ENCODE peak calls at places on chromosome 9, in four cellular contexts. G is H1, U is HCT116, M is endothelial cell of umbilical vein. A is an unnamed sample.

GRCh38 chr9:73595036-73595545 is 443.4 kb downstream of the ANXA1 start:
- DNase-seq in U (no peak), G (no peak), M (no peak), A (no peak)

GRCh38 chr9:135811796-135812195 is 95.5 kb downstream of the CAMSAP1 start:
- DNase-seq in M (no peak), G (no peak), U (no peak), A (no peak)

GRCh38 chr9:119968837-119969707 is 599.8 kb upstream of the BRINP1 start:
- DNase-seq in U (peak; percentile 16), G (peak; percentile 85), M (peak; percentile 40), A (peak; percentile 37)

GRCh38 chr9:88711719-88712118 is 176.7 kb downstream of the NXNL2 start:
- DNase-seq in U (no peak), G (no peak), M (no peak), A (no peak)

GRCh38 chr9:4662989-4663792 is 1.1 kb downstream of the PLPP6 start:
- DNase-seq in U (no peak), M (no peak), G (no peak), A (no peak)

GRCh38 chr9:136169495-136169894 is 35.4 kb downstream of the LHX3 start:
- DNase-seq in G (no peak), M (no peak), U (no peak), A (no peak)

GRCh38 chr9:108654566-108654965 is 201.2 kb downstream of the ACTL7B start:
- DNase-seq in M (no peak), G (no peak), U (no peak), A (no peak)

GRCh38 chr9:131807131-131807990 is 67.5 kb upstream of the RAPGEF1 start:
- DNase-seq in U (no peak), M (no peak), G (peak; percentile 77), A (no peak)

GRCh38 chr9:110536802-110537201 is 42.7 kb downstream of the SVEP1 start:
- DNase-seq in U (no peak), G (no peak), M (no peak), A (no peak)

GRCh38 chr9:113922160-113922559 is 46.1 kb downstream of the ZNF618 start:
- DNase-seq in U (no peak), G (no peak), M (no peak), A (no peak)

GRCh38 chr9:97741947-97742346 is 44.8 kb upstream of the XPA start:
- DNase-seq in U (no peak), M (no peak), G (no peak), A (no peak)

GRCh38 chr9:91775011-91775707 is 174.9 kb downstream of the ROR2 start:
- DNase-seq in G (peak; percentile 87), M (peak; percentile 36), U (peak; percentile 31), A (peak; percentile 58)

GRCh38 chr9:7298123-7298522 is 501.5 kb downstream of the DMAC1 start:
- DNase-seq in U (no peak), G (no peak), M (no peak), A (peak; percentile 19)

GRCh38 chr9:3980771-3981170 is 319.1 kb downstream of the GLIS3 start:
- DNase-seq in G (no peak), U (no peak), M (no peak), A (no peak)

GRCh38 chr9:87234854-87235253 is 262.8 kb upstream of the DAPK1 start:
- DNase-seq in M (no peak), U (no peak), G (no peak), A (no peak)

GRCh38 chr9:16191691-16192402 is 639.0 kb downstream of the CCDC171 start:
- DNase-seq in G (peak; percentile 95), U (peak; percentile 16), M (peak; percentile 60), A (peak; percentile 45)

GRCh38 chr9:110814159-110814558 is 145.6 kb downstream of the MUSK start:
- DNase-seq in U (no peak), G (no peak), M (no peak), A (no peak)

GRCh38 chr9:21709464-21710058 is 92.9 kb upstream of the MTAP start:
- DNase-seq in U (peak; percentile 80), G (peak; percentile 84), M (peak; percentile 69), A (no peak)

GRCh38 chr9:4620881-4621555 is 41.1 kb upstream of the PLPP6 start:
- DNase-seq in U (no peak), G (no peak), M (peak; percentile 26), A (no peak)

GRCh38 chr9:89329917-89330316 is 11.6 kb downstream of the SECISBP2 start:
- DNase-seq in M (no peak), U (no peak), G (no peak), A (no peak)

GRCh38 chr9:135216236-135216635 is 128.8 kb downstream of the OLFM1 start:
- DNase-seq in M (no peak), U (no peak), G (no peak), A (no peak)

GRCh38 chr9:5767968-5768932 is 64.7 kb downstream of the ERMP1 start:
- DNase-seq in M (no peak), U (no peak), G (no peak), A (no peak)

GRCh38 chr9:121568541-121569265 is 69.1 kb upstream of the GGTA1 start:
- DNase-seq in G (no peak), M (peak; percentile 61), U (no peak), A (no peak)

GRCh38 chr9:121564861-121565260 is 65.2 kb upstream of the GGTA1 start:
- DNase-seq in G (no peak), M (no peak), U (no peak), A (no peak)

GRCh38 chr9:98850851-98851729 is 43.6 kb downstream of the GALNT12 start:
- DNase-seq in M (no peak), G (no peak), U (no peak), A (no peak)

DNA sequence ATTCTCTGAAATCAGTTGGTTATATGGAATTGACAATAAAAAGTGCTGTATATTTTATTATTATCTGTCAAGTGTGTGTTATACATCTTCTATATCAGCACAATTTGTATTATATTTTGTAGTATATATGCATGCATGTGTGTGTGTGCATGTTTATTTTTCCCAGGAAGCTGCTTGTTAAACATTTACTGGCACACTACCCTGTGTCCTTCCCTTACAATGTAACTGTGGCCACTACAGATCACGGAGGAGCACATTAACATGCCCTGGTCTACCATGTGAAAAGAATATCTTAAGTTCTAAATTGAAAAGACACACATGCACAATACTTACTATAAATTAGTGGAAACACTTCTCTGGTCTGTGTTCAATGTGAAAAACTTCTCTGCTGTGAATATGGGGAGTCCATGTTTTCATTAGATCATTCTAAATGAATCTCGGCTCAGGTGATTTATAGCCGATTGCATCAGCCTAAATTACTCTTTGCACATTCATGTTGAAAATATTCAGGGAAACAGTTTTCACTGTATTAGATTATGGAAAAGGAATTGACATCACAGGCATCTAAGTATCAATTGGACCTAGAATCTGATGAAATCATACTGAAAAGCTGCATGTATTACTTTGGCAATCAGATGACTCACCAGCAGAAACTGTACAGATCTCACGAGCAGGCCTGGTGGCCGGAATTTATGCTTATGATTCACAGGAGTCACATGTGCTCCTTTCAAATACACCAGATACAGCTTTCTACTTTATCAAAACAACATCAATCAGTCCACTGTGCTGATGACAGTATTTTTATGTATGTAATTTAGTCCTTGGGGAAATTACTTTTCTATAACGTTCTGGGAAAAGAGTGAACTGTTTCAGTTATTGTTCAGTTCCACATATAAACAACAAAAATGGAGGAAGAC is 39.4 kb downstream of the LURAP1L start:
- DNase-seq in U (peak; percentile 97), M (peak; percentile 99), G (no peak), A (no peak)
- TF ChIP-seq POLR2AphosphoS5 in U (peak; percentile 72), M (peak; percentile 74), G (no peak), A (no peak)

GRCh38 chr9:18837402-18837801 is 195.6 kb downstream of the SAXO1 start:
- DNase-seq in M (no peak), U (no peak), G (no peak), A (no peak)
- TF ChIP-seq POLR2AphosphoS5 in M (no peak), U (no peak), G (no peak), A (no peak)

GRCh38 chr9:69107801-69108200 is 66.3 kb upstream of the TJP2 start:
- DNase-seq in M (no peak), U (no peak), G (no peak), A (no peak)

GRCh38 chr9:69109152-69109551 is 64.9 kb upstream of the TJP2 start:
- DNase-seq in U (no peak), G (no peak), M (no peak), A (no peak)

DNA sequence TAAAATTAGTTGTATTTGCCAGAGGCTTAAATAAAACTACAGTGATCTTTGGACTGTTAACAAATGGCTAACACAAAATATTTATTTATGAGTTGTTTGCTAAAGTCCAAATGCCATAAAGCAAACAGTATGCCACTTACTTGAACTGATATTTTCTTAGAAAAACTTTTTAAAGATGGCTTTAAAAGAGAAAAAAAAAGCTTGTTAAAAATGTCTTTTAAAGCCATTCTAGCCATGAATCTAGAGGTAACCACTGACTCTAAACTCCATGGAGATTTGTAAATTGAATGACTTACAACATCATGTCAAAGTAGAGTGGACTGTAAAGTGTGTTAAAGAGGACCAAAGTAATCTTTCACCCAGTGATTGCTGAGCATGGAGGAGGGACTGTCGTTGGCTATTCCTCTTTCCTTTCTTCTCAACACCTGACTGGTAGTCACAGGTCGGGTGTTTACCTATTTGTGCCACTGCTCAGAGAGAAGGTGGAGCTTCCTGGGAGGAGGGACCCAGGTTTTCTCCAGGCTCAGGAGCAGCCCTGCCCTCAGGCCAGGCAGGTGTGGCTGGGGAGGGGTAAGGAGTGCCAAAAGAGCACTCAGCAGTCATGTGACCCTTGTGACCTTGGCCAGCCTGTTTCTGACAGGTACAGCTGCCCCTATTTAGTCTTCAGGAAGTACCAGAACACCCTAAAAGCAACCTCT is 69.1 kb upstream of the TJP2 start:
- DNase-seq in U (peak; percentile 42), M (no peak), G (peak; percentile 62), A (no peak)
- TF ChIP-seq POLR2AphosphoS5 in U (peak; percentile 47), M (no peak), G (peak; percentile 67), A (no peak)

GRCh38 chr9:127022913-127023665 is 99.3 kb downstream of the ANGPTL2 start:
- DNase-seq in G (no peak), M (no peak), U (no peak), A (no peak)
- TF ChIP-seq POLR2AphosphoS5 in G (no peak), M (no peak), U (no peak), A (no peak)

DNA sequence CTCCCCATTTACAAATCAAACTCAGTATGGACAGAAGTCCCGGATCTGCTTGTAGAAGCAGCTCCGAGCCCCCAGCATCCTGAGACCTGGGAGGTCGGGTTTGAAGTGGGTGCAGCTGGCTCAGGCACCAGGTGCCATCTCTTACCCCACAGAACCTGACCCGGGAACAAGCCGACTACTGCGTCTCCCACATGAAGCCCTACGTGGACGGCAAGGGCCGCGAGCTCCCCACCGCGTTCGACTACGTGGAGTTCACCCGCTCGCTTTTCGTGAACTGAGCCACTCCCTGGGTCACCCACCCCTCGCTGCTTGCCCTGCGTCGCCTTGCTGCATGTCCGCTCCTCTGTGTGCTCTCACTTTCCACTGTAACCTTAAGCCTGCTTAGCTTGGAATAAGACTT is 23.6 kb downstream of the DYNC2I2 start:
- DNase-seq in G (no peak), M (no peak), U (no peak), A (no peak)
- TF ChIP-seq POLR2AphosphoS5 in G (no peak), M (no peak), U (peak; percentile 22), A (no peak)

GRCh38 chr9:77003366-77003765 is 16.1 kb upstream of the FOXB2 start:
- DNase-seq in G (peak; percentile 13), U (no peak), M (no peak), A (no peak)
- TF ChIP-seq POLR2AphosphoS5 in G (no peak), U (no peak), M (no peak), A (no peak)

GRCh38 chr9:130779153-130779855 is 55.8 kb upstream of the ABL1 start:
- DNase-seq in M (no peak), G (no peak), U (no peak), A (no peak)
- TF ChIP-seq POLR2AphosphoS5 in M (no peak), G (no peak), U (no peak), A (no peak)